ENCODE peak calls at places on chromosomes 4 and X, in six cellular contexts. M, E, L, H, C and V are unnamed samples.

GRCh38 chr4:184649971-184650855 is 675 bp downstream of the PRIMPOL start:
- DNase-seq in L (no peak), H (no peak), C (peak), E (peak), M (peak), V (no peak)

GRCh38 chrX:132216806-132217202 is 2.4 kb downstream of the RAP2C start:
- DNase-seq in E (peak), M (no peak), L (no peak), H (no peak), C (peak), V (no peak)

GRCh38 chr4:2337131-2337723 is 75.3 kb upstream of the MXD4 start:
- DNase-seq in C (no peak), L (no peak), M (no peak), E (no peak), H (no peak), V (no peak)

GRCh38 chrX:140764401-140764919 is 54.9 kb downstream of the LINC00632 start:
- DNase-seq in C (peak), H (peak), E (no peak), L (peak), M (no peak), V (no peak)

GRCh38 chrX:1213971-1214370 is 1.5 kb upstream of the CRLF2 start:
- DNase-seq in H (no peak), L (no peak), M (no peak), E (no peak), C (no peak), V (no peak)

GRCh38 chrX:14936561-14936960 is 63.3 kb downstream of the MOSPD2 start:
- DNase-seq in M (no peak), H (no peak), L (peak), E (no peak), C (peak), V (no peak)

GRCh38 chr4:175470141-175470540 is 341.9 kb downstream of the GPM6A start:
- DNase-seq in E (no peak), H (no peak), C (peak), M (no peak), L (no peak), V (no peak)

GRCh38 chr4:114813961-114814360 is 215.4 kb downstream of the UGT8 start:
- DNase-seq in E (no peak), H (no peak), C (no peak), L (no peak), M (no peak), V (no peak)

GRCh38 chr4:86927843-86928395 is 6.9 kb upstream of the AFF1 start:
- DNase-seq in E (no peak), M (no peak), H (peak), C (peak), L (no peak), V (no peak)

GRCh38 chr4:74292111-74292870 is 16.0 kb upstream of the EPGN start:
- DNase-seq in E (no peak), H (no peak), C (no peak), L (no peak), M (no peak), V (no peak)

DNA sequence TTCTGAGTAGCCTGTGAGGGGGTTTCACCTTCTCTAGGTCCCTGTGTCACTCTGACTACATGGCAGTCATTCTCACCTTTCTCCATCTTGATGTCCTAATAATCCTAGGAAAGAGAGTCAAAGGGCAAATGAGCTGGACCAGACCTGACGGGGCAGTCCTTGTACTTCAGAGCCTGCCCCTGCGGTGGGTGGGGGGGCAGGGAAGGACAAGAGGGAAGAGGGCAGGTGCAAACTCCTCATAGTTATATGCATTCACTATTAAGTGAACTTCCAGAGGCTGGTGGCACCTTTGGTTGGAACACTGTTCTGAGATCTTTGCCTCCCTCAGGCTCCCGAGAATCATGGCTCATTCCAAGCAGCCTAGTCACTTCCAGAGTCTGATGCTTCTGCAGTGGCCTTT is at the start of gene AWAT1:
- DNase-seq in C (no peak), M (no peak), L (no peak), H (no peak), E (no peak), V (no peak)
- H3K4me3 ChIP-seq in C (no peak), M (no peak), L (no peak), H (no peak), E (no peak), V (no peak)

DNA sequence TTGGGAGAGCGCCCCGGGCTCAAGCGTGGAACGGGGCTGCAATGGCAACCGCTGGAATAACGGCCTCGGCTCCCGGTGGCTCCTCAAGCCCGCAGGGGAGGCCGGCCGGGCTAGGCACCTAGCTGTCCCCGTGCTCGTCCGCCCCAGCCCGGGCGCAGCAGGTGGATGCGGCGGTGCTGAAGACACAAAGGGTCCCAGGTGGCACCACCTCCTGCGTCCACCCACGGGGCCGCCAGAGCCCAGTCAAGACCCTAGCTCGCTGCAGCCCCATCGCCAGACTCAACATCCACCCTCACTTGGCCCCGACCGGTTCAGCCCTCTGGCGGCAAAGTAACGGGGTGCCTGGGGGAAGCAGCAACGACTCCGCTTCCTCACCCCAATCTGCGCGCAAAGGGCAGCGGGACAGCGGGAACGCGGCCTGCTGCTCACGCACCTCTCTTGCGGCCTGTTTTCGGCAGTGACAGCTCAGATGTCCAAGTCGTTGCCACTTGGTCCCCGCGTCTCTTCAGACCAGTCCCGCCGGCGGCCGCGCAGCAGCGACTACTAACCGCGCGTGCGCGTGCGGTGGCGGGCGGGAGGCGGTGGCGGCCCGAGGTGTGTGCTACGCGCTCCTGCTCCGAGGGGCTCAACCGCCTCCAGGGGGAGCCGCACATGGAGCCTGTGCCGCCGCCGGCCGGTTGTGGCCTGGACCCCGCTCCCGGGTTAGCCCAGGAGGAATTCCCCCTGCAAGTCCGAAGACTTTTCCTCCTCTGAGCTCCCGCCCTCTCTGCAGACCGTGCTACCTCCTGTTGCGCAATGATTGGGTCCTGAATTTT is at the start of gene CLGN:
- DNase-seq in C (peak), E (peak), L (peak), M (peak), H (peak), V (peak)
- H3K4me3 ChIP-seq in C (peak), E (peak), L (peak), M (peak), H (peak), V (peak)

DNA sequence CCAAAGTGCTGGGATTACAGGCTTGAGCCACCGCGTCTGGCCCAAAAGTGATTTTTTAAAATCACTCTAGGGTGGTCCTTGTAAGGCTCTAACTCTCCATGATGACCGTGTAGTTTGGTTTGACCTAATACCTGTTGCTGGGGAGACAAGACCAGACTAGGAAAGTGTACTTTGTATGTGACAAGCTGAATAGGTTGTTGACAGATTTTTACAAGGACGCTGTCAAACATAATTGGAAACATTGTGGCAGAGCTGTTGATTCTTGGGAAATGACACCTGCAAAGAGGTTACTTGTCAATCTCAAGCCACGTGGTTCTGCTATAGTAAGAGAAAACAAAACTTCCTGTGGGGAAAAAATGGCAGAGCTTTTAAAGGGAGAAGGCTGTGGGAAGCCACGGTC is 802.4 kb upstream of the HS3ST1 start:
- DNase-seq in L (no peak), M (no peak), H (no peak), C (no peak), E (no peak), V (no peak)
- H3K4me3 ChIP-seq in L (no peak), M (no peak), H (no peak), C (no peak), E (no peak), V (no peak)

GRCh38 chr4:147201016-147201415 is 255.4 kb upstream of the TTC29 start:
- DNase-seq in H (no peak), C (no peak), L (no peak), E (no peak), M (no peak), V (no peak)
- H3K4me3 ChIP-seq in H (no peak), C (no peak), L (no peak), E (no peak), M (no peak), V (no peak)

DNA sequence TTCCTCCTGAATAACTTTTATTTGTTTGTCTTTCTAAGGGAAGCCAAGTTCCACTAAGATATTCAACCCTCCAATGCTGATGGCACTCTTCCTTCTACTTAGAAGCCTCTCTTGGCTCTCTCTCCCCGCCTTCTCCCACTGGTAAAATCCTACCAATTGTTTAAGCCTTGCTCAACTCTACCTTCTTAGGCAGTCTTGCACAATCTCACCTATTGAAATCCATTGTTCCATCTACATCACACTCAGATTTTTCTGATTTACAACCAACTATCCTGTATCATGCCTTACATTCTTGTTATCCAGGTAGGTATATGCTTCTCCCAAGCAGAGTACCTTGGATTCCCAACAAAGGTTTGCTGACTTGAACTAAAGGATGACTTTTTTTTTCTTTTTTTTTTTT is 69.1 kb downstream of the NR3C2 start:
- DNase-seq in H (no peak), M (no peak), C (no peak), E (no peak), L (no peak), V (no peak)
- H3K4me3 ChIP-seq in H (no peak), M (no peak), C (no peak), E (no peak), L (no peak), V (no peak)

GRCh38 chr4:48827622-48828021 is 3.3 kb upstream of the OCIAD1 start:
- DNase-seq in E (no peak), M (no peak), H (no peak), L (no peak), C (no peak), V (no peak)

GRCh38 chr4:48831532-48832015 is 686 bp downstream of the OCIAD1 start:
- DNase-seq in M (no peak), H (no peak), C (peak), E (peak), L (no peak), V (no peak)

GRCh38 chr4:48836658-48837057 is 5.8 kb downstream of the OCIAD1 start:
- DNase-seq in L (no peak), H (no peak), C (no peak), M (no peak), E (no peak), V (no peak)

GRCh38 chr4:48830706-48831531 is at the start of gene OCIAD1:
- DNase-seq in E (peak), L (peak), C (peak), M (peak), H (peak), V (peak)

DNA sequence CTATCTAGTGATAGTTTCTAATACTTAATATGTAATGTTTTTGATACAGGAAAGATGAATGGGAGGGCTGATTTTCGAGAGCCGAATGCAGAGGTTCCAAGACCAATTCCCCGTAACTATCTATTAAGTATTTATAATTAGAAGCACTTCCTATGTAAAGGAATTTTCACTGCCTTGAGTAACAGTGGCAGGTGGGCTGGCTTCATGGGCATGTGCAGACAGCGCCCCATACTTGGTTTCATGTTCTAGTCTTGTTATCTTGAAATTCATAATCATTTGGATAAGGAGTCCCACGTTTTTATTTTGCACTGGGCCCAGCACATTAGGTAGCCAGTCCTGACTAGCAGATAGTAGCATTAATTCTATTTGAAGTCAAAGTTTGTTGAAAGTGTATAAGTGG is 1.7 kb downstream of the OCIAD1 start:
- DNase-seq in M (no peak), H (no peak), C (no peak), E (no peak), L (no peak), V (no peak)
- H3K4me3 ChIP-seq in M (no peak), H (peak), C (peak), E (peak), L (no peak), V (peak)

DNA sequence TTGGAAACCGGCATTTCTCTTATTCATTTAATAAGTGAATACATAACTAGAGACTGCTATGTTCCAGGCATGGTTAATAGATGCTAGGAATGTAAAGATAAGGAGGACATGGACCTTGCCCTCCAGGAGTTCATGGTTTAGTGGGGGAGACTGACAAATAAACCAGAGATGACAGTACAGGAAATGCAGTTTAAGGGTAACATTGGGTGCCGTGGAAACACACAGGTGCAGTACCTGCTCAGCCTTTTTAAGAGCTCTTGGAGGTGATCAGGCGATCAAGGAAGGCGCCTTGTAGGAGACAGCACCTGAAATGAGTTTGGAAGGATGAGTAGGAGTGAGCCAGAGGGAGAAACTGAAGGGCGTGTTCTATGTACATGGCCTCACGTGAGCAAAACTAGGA is 145.8 kb downstream of the AASDH start:
- DNase-seq in H (no peak), L (no peak), M (no peak), C (no peak), E (no peak), V (no peak)
- H3K4me3 ChIP-seq in H (no peak), L (no peak), M (no peak), C (no peak), E (no peak), V (no peak)

GRCh38 chrX:16958356-16958755 is 11.9 kb downstream of the REPS2 start:
- DNase-seq in E (no peak), C (no peak), M (no peak), L (no peak), H (no peak), V (no peak)

GRCh38 chrX:16957751-16958150 is 11.3 kb downstream of the REPS2 start:
- DNase-seq in M (no peak), L (no peak), C (no peak), H (no peak), E (no peak), V (no peak)

GRCh38 chrX:16966745-16967144 is 20.3 kb downstream of the REPS2 start:
- DNase-seq in C (peak), M (no peak), H (no peak), L (no peak), E (no peak), V (no peak)

GRCh38 chrX:16963216-16963615 is 16.8 kb downstream of the REPS2 start:
- DNase-seq in E (no peak), H (no peak), C (no peak), M (no peak), L (no peak), V (no peak)
- H3K4me3 ChIP-seq in E (no peak), H (no peak), C (no peak), M (no peak), L (no peak), V (no peak)

GRCh38 chr4:7971159-7971631 is 31.5 kb upstream of the AFAP1 start:
- DNase-seq in C (no peak), H (no peak), E (no peak), M (no peak), L (no peak), V (no peak)
- H3K4me3 ChIP-seq in C (no peak), H (no peak), E (no peak), M (no peak), L (peak), V (no peak)

GRCh38 chrX:121301822-121302221 is 254.4 kb downstream of the GLUD2 start:
- DNase-seq in E (no peak), L (no peak), C (no peak), H (no peak), M (no peak), V (no peak)

GRCh38 chrX:121301356-121301755 is 253.9 kb downstream of the GLUD2 start:
- DNase-seq in L (no peak), M (no peak), C (no peak), E (no peak), H (no peak), V (no peak)

GRCh38 chrX:121298499-121298898 is 251.1 kb downstream of the GLUD2 start:
- DNase-seq in H (no peak), C (no peak), E (no peak), L (no peak), M (no peak), V (no peak)
- H3K4me3 ChIP-seq in H (no peak), C (no peak), E (no peak), L (no peak), M (no peak), V (no peak)